ENCODE peak calls at places on chromosome 20, in ten cellular contexts. One of them, this sample, is unnamed.

GRCh38 chr20:13220857-13221297 is at the start of gene ISM1:
- DNase-seq in NCI-H69: peak; percentile 87
- DNase-seq in cardiac fibroblast: peak; percentile 5
- DNase-seq in GM23248: peak; percentile 47
- DNase-seq in BJ: no peak
- DNase-seq in EL: no peak
- DNase-seq in caudate nucleus: no peak
- DNase-seq in ELR: no peak
- DNase-seq in NCI-H748 treated with DMSO at 0.1 percent for 48 hours: no peak
- DNase-seq in GM10248: peak; percentile 30
- DNase-seq in this sample: no peak

GRCh38 chr20:46132705-46133120 is 14.6 kb downstream of the CD40 start:
- DNase-seq in cardiac fibroblast: peak; percentile 62
- DNase-seq in ELR: peak; percentile 78
- DNase-seq in caudate nucleus: peak; percentile 19
- DNase-seq in NCI-H69: peak; percentile 74
- DNase-seq in NCI-H748 treated with DMSO at 0.1 percent for 48 hours: peak; percentile 38
- DNase-seq in GM23248: peak; percentile 79
- DNase-seq in EL: peak; percentile 58
- DNase-seq in GM10248: peak; percentile 83
- DNase-seq in BJ: no peak
- DNase-seq in this sample: no peak

GRCh38 chr20:18456600-18456999 is 10.2 kb downstream of the DZANK1 start:
- DNase-seq in cardiac fibroblast: no peak
- DNase-seq in caudate nucleus: no peak
- DNase-seq in EL: no peak
- DNase-seq in NCI-H69: no peak
- DNase-seq in GM10248: no peak
- DNase-seq in ELR: no peak
- DNase-seq in GM23248: no peak
- DNase-seq in BJ: no peak
- DNase-seq in NCI-H748 treated with DMSO at 0.1 percent for 48 hours: no peak
- DNase-seq in this sample: no peak

GRCh38 chr20:41342474-41343464 is 2.1 kb downstream of the LPIN3 start:
- DNase-seq in NCI-H748 treated with DMSO at 0.1 percent for 48 hours: no peak
- DNase-seq in EL: no peak
- DNase-seq in ELR: no peak
- DNase-seq in cardiac fibroblast: no peak
- DNase-seq in BJ: no peak
- DNase-seq in GM10248: no peak
- DNase-seq in caudate nucleus: no peak
- DNase-seq in NCI-H69: no peak
- DNase-seq in GM23248: no peak
- DNase-seq in this sample: no peak

GRCh38 chr20:21182832-21183563 is 57.1 kb downstream of the KIZ start:
- DNase-seq in GM10248: no peak
- DNase-seq in ELR: peak; percentile 84
- DNase-seq in caudate nucleus: no peak
- DNase-seq in GM23248: peak; percentile 94
- DNase-seq in NCI-H748 treated with DMSO at 0.1 percent for 48 hours: no peak
- DNase-seq in BJ: peak; percentile 95
- DNase-seq in NCI-H69: no peak
- DNase-seq in cardiac fibroblast: peak; percentile 87
- DNase-seq in EL: peak; percentile 95
- DNase-seq in this sample: no peak

GRCh38 chr20:35698298-35699126 is 640 bp downstream of the NFS1 start:
- DNase-seq in GM10248: no peak
- DNase-seq in caudate nucleus: no peak
- DNase-seq in NCI-H748 treated with DMSO at 0.1 percent for 48 hours: no peak
- DNase-seq in BJ: no peak
- DNase-seq in GM23248: peak; percentile 61
- DNase-seq in cardiac fibroblast: no peak
- DNase-seq in ELR: peak; percentile 40
- DNase-seq in NCI-H69: peak; percentile 66
- DNase-seq in EL: no peak
- DNase-seq in this sample: no peak

GRCh38 chr20:35871311-35871771 is 83.0 kb downstream of the SCAND1 start:
- DNase-seq in caudate nucleus: no peak
- DNase-seq in BJ: no peak
- DNase-seq in GM23248: peak; percentile 58
- DNase-seq in GM10248: no peak
- DNase-seq in EL: peak; percentile 46
- DNase-seq in ELR: peak; percentile 57
- DNase-seq in NCI-H69: no peak
- DNase-seq in cardiac fibroblast: peak; percentile 72
- DNase-seq in NCI-H748 treated with DMSO at 0.1 percent for 48 hours: no peak
- DNase-seq in this sample: peak; percentile 36

GRCh38 chr20:58700121-58700780 is 7.7 kb downstream of the NPEPL1 start:
- DNase-seq in EL: no peak
- DNase-seq in ELR: no peak
- DNase-seq in caudate nucleus: no peak
- DNase-seq in NCI-H748 treated with DMSO at 0.1 percent for 48 hours: no peak
- DNase-seq in NCI-H69: no peak
- DNase-seq in cardiac fibroblast: no peak
- DNase-seq in GM10248: no peak
- DNase-seq in BJ: no peak
- DNase-seq in GM23248: peak; percentile 18
- DNase-seq in this sample: no peak

GRCh38 chr20:9514461-9515210 is at the start of gene LAMP5:
- DNase-seq in ELR: peak; percentile 12
- DNase-seq in NCI-H748 treated with DMSO at 0.1 percent for 48 hours: peak; percentile 56
- DNase-seq in BJ: no peak
- DNase-seq in GM10248: no peak
- DNase-seq in NCI-H69: peak; percentile 75
- DNase-seq in cardiac fibroblast: no peak
- DNase-seq in caudate nucleus: peak; percentile 56
- DNase-seq in EL: no peak
- DNase-seq in GM23248: peak; percentile 58
- DNase-seq in this sample: no peak

GRCh38 chr20:63874254-63874653 is 9.2 kb downstream of the TPD52L2 start:
- DNase-seq in NCI-H69: no peak
- DNase-seq in BJ: no peak
- DNase-seq in ELR: no peak
- DNase-seq in cardiac fibroblast: peak; percentile 47
- DNase-seq in caudate nucleus: no peak
- DNase-seq in NCI-H748 treated with DMSO at 0.1 percent for 48 hours: no peak
- DNase-seq in GM10248: no peak
- DNase-seq in EL: no peak
- DNase-seq in GM23248: no peak
- DNase-seq in this sample: no peak

GRCh38 chr20:41992481-41992880 is 374.3 kb upstream of the CHD6 start:
- DNase-seq in NCI-H748 treated with DMSO at 0.1 percent for 48 hours: no peak
- DNase-seq in GM10248: no peak
- DNase-seq in caudate nucleus: no peak
- DNase-seq in BJ: no peak
- DNase-seq in ELR: no peak
- DNase-seq in cardiac fibroblast: no peak
- DNase-seq in GM23248: no peak
- DNase-seq in EL: no peak
- DNase-seq in NCI-H69: no peak
- DNase-seq in this sample: no peak